ENCODE peak calls at places on chromosomes 7 and 10, in ten cellular contexts. One of them, this sample, is unnamed.

GRCh38 chr10:5654218-5654755 is 12.1 kb downstream of the ASB13 start:
- DNase-seq in GM23338: no peak
- DNase-seq in MM.1S: peak; percentile 25
- DNase-seq in right atrium auricular region: no peak
- DNase-seq in stomach: no peak
- DNase-seq in heart right ventricle: no peak
- DNase-seq in H1: no peak
- DNase-seq in endodermal cell: no peak
- DNase-seq in CD8-positive, alpha-beta T cell: no peak
- DNase-seq in AG04450: no peak
- DNase-seq in this sample: no peak

GRCh38 chr10:101780818-101781654 is 2.2 kb downstream of the NPM3 start:
- DNase-seq in GM23338: peak; percentile 82
- DNase-seq in MM.1S: peak; percentile 65
- DNase-seq in right atrium auricular region: peak; percentile 59
- DNase-seq in stomach: peak; percentile 70
- DNase-seq in heart right ventricle: peak; percentile 39
- DNase-seq in H1: no peak
- DNase-seq in endodermal cell: peak; percentile 94
- DNase-seq in CD8-positive, alpha-beta T cell: peak; percentile 76
- DNase-seq in AG04450: peak; percentile 30
- DNase-seq in this sample: peak; percentile 59

GRCh38 chr7:81600608-81601007 is 169.2 kb downstream of the HGF start:
- DNase-seq in GM23338: no peak
- DNase-seq in MM.1S: no peak
- DNase-seq in right atrium auricular region: no peak
- DNase-seq in stomach: no peak
- DNase-seq in heart right ventricle: no peak
- DNase-seq in H1: no peak
- DNase-seq in endodermal cell: no peak
- DNase-seq in CD8-positive, alpha-beta T cell: no peak
- DNase-seq in AG04450: no peak
- DNase-seq in this sample: no peak

GRCh38 chr10:9243861-9244515 is 1189.5 kb downstream of the GATA3 start:
- DNase-seq in GM23338: no peak
- DNase-seq in MM.1S: no peak
- DNase-seq in right atrium auricular region: no peak
- DNase-seq in stomach: no peak
- DNase-seq in heart right ventricle: no peak
- DNase-seq in H1: no peak
- DNase-seq in endodermal cell: no peak
- DNase-seq in CD8-positive, alpha-beta T cell: no peak
- DNase-seq in AG04450: no peak
- DNase-seq in this sample: no peak

GRCh38 chr10:12308976-12309375 is 40.4 kb upstream of the CAMK1D start:
- DNase-seq in GM23338: no peak
- DNase-seq in MM.1S: no peak
- DNase-seq in right atrium auricular region: no peak
- DNase-seq in stomach: no peak
- DNase-seq in heart right ventricle: no peak
- DNase-seq in H1: no peak
- DNase-seq in endodermal cell: no peak
- DNase-seq in CD8-positive, alpha-beta T cell: no peak
- DNase-seq in AG04450: no peak
- DNase-seq in this sample: no peak

GRCh38 chr7:219581-220150 is 27.3 kb downstream of the FAM20C start:
- DNase-seq in GM23338: no peak
- DNase-seq in MM.1S: no peak
- DNase-seq in right atrium auricular region: peak; percentile 75
- DNase-seq in stomach: peak; percentile 74
- DNase-seq in heart right ventricle: no peak
- DNase-seq in H1: no peak
- DNase-seq in endodermal cell: no peak
- DNase-seq in CD8-positive, alpha-beta T cell: no peak
- DNase-seq in AG04450: no peak
- DNase-seq in this sample: no peak

GRCh38 chr7:121605297-121605640 is 209.2 kb upstream of the FAM3C start:
- DNase-seq in GM23338: no peak
- DNase-seq in MM.1S: peak; percentile 21
- DNase-seq in right atrium auricular region: no peak
- DNase-seq in stomach: no peak
- DNase-seq in heart right ventricle: no peak
- DNase-seq in H1: no peak
- DNase-seq in endodermal cell: no peak
- DNase-seq in CD8-positive, alpha-beta T cell: no peak
- DNase-seq in AG04450: no peak
- DNase-seq in this sample: no peak

GRCh38 chr10:122164028-122164601 is 107.0 kb upstream of the BTBD16 start:
- DNase-seq in GM23338: peak; percentile 36
- DNase-seq in MM.1S: no peak
- DNase-seq in right atrium auricular region: no peak
- DNase-seq in stomach: no peak
- DNase-seq in heart right ventricle: no peak
- DNase-seq in H1: no peak
- DNase-seq in endodermal cell: peak; percentile 80
- DNase-seq in CD8-positive, alpha-beta T cell: no peak
- DNase-seq in AG04450: no peak
- DNase-seq in this sample: no peak

GRCh38 chr7:29192811-29193210 is 1.8 kb upstream of the CHN2 start:
- DNase-seq in GM23338: no peak
- DNase-seq in MM.1S: no peak
- DNase-seq in right atrium auricular region: no peak
- DNase-seq in stomach: no peak
- DNase-seq in heart right ventricle: no peak
- DNase-seq in H1: no peak
- DNase-seq in endodermal cell: no peak
- DNase-seq in CD8-positive, alpha-beta T cell: no peak
- DNase-seq in AG04450: no peak
- DNase-seq in this sample: no peak

GRCh38 chr7:29194206-29194593 is 375 bp upstream of the CHN2 start:
- DNase-seq in GM23338: peak; percentile 62
- DNase-seq in MM.1S: no peak
- DNase-seq in right atrium auricular region: no peak
- DNase-seq in stomach: peak; percentile 27
- DNase-seq in heart right ventricle: no peak
- DNase-seq in H1: no peak
- DNase-seq in endodermal cell: peak; percentile 77
- DNase-seq in CD8-positive, alpha-beta T cell: no peak
- DNase-seq in AG04450: no peak
- DNase-seq in this sample: no peak

GRCh38 chr7:29192284-29192683 is 2.3 kb upstream of the CHN2 start:
- DNase-seq in GM23338: no peak
- DNase-seq in MM.1S: no peak
- DNase-seq in right atrium auricular region: no peak
- DNase-seq in stomach: no peak
- DNase-seq in heart right ventricle: no peak
- DNase-seq in H1: no peak
- DNase-seq in endodermal cell: no peak
- DNase-seq in CD8-positive, alpha-beta T cell: no peak
- DNase-seq in AG04450: no peak
- DNase-seq in this sample: no peak

GRCh38 chr7:29194594-29195417 is at the start of gene CHN2:
- DNase-seq in GM23338: peak; percentile 85
- DNase-seq in MM.1S: peak; percentile 76
- DNase-seq in right atrium auricular region: peak; percentile 66
- DNase-seq in stomach: peak; percentile 75
- DNase-seq in heart right ventricle: peak; percentile 62
- DNase-seq in H1: no peak
- DNase-seq in endodermal cell: peak; percentile 88
- DNase-seq in CD8-positive, alpha-beta T cell: peak; percentile 75
- DNase-seq in AG04450: no peak
- DNase-seq in this sample: peak; percentile 58

DNA sequence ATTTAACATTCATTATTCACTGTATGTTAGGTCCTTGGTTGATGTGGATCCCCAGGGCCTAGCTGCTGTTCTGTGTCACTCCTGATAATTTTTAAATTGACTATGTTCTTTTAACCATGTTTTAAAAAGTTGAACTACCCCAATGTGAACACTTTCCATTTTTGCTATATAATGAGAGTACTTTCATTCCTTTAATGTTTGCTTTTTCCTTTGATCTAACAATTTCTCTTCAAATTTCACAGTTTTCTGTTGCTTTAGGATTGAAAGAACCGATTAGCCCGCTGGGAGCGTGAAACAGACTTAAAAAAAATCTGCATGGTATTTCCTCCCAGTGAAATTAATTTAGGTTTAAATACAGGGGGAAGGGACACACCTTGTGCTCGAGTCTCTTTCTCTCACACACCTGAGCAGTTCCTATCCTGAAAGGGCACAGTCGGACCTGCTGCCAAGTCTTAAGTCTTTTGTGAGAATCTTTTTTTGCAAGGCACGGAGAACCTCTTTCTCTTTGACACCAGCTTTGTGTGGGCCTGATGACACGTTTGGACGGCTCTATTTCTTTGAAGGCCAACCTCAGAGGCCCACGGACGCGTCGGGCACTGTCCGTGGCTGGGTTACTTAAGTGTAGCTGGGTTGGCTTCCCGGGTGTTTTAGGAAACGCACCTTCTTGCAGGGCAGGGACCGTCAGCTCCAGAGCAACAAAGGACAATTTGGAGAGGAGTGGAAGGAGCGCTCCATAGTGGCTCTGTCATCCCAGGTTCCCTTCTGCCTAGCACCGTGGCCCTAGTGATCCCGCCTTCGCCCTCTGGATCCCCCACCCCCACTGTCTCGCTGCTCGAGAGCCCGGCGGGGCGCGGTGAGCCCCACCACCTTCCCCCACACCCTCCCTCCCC is 1.0 kb upstream of the CHN2 start:
- DNase-seq in GM23338: peak; percentile 45
- DNase-seq in MM.1S: no peak
- DNase-seq in right atrium auricular region: no peak
- DNase-seq in stomach: no peak
- DNase-seq in heart right ventricle: no peak
- DNase-seq in H1: no peak
- DNase-seq in endodermal cell: peak; percentile 75
- DNase-seq in CD8-positive, alpha-beta T cell: no peak
- DNase-seq in AG04450: no peak
- DNase-seq in this sample: no peak
- H3K4me3 ChIP-seq in GM23338: peak overlapping the region; percentile 76
- H3K4me3 ChIP-seq in MM.1S: no peak overlapping the region
- H3K4me3 ChIP-seq in right atrium auricular region: peak overlapping the region; percentile 60
- H3K4me3 ChIP-seq in stomach: peak overlapping the region; percentile 90
- H3K4me3 ChIP-seq in heart right ventricle: peak overlapping the region; percentile 75
- H3K4me3 ChIP-seq in H1: peak overlapping the region; percentile 47
- H3K4me3 ChIP-seq in endodermal cell: peak overlapping the region; percentile 83
- H3K4me3 ChIP-seq in CD8-positive, alpha-beta T cell: no peak overlapping the region
- H3K4me3 ChIP-seq in AG04450: no peak overlapping the region
- H3K4me3 ChIP-seq in this sample: peak overlapping the region; percentile 71

GRCh38 chr7:150976529-150977381 is 1.4 kb downstream of the KCNH2 start:
- DNase-seq in GM23338: peak; percentile 74
- DNase-seq in MM.1S: no peak
- DNase-seq in right atrium auricular region: peak; percentile 69
- DNase-seq in stomach: no peak
- DNase-seq in heart right ventricle: peak; percentile 68
- DNase-seq in H1: no peak
- DNase-seq in endodermal cell: no peak
- DNase-seq in CD8-positive, alpha-beta T cell: no peak
- DNase-seq in AG04450: no peak
- DNase-seq in this sample: no peak
- H3K27ac ChIP-seq in GM23338: no peak overlapping the region
- H3K27ac ChIP-seq in MM.1S: no peak overlapping the region
- H3K27ac ChIP-seq in right atrium auricular region: peak overlapping the region; percentile 85
- H3K27ac ChIP-seq in stomach: peak overlapping the region; percentile 18
- H3K27ac ChIP-seq in heart right ventricle: peak overlapping the region; percentile 90
- H3K27ac ChIP-seq in H1: no peak overlapping the region
- H3K27ac ChIP-seq in endodermal cell: no peak overlapping the region
- H3K27ac ChIP-seq in CD8-positive, alpha-beta T cell: no peak overlapping the region
- H3K27ac ChIP-seq in AG04450: no peak overlapping the region
- H3K27ac ChIP-seq in this sample: no peak overlapping the region

GRCh38 chr10:76179806-76180205 is 748.4 kb downstream of the LRMDA start:
- DNase-seq in GM23338: no peak
- DNase-seq in MM.1S: no peak
- DNase-seq in right atrium auricular region: no peak
- DNase-seq in stomach: no peak
- DNase-seq in heart right ventricle: no peak
- DNase-seq in H1: no peak
- DNase-seq in endodermal cell: no peak
- DNase-seq in CD8-positive, alpha-beta T cell: no peak
- DNase-seq in AG04450: no peak
- DNase-seq in this sample: no peak

GRCh38 chr10:76178561-76179292 is 747.3 kb downstream of the LRMDA start:
- DNase-seq in GM23338: no peak
- DNase-seq in MM.1S: no peak
- DNase-seq in right atrium auricular region: no peak
- DNase-seq in stomach: no peak
- DNase-seq in heart right ventricle: no peak
- DNase-seq in H1: no peak
- DNase-seq in endodermal cell: no peak
- DNase-seq in CD8-positive, alpha-beta T cell: no peak
- DNase-seq in AG04450: no peak
- DNase-seq in this sample: no peak

GRCh38 chr10:76185476-76186255 is 754.2 kb downstream of the LRMDA start:
- DNase-seq in GM23338: no peak
- DNase-seq in MM.1S: no peak
- DNase-seq in right atrium auricular region: no peak
- DNase-seq in stomach: no peak
- DNase-seq in heart right ventricle: no peak
- DNase-seq in H1: no peak
- DNase-seq in endodermal cell: no peak
- DNase-seq in CD8-positive, alpha-beta T cell: no peak
- DNase-seq in AG04450: no peak
- DNase-seq in this sample: no peak

GRCh38 chr10:76184647-76185046 is 753.2 kb downstream of the LRMDA start:
- DNase-seq in GM23338: no peak
- DNase-seq in MM.1S: no peak
- DNase-seq in right atrium auricular region: no peak
- DNase-seq in stomach: no peak
- DNase-seq in heart right ventricle: no peak
- DNase-seq in H1: no peak
- DNase-seq in endodermal cell: no peak
- DNase-seq in CD8-positive, alpha-beta T cell: no peak
- DNase-seq in AG04450: no peak
- DNase-seq in this sample: no peak
- TF ChIP-seq CTCF in GM23338: no peak
- TF ChIP-seq CTCF in MM.1S: no peak
- TF ChIP-seq CTCF in right atrium auricular region: no peak
- TF ChIP-seq CTCF in stomach: no peak
- TF ChIP-seq CTCF in heart right ventricle: no peak
- TF ChIP-seq CTCF in H1: no peak
- TF ChIP-seq CTCF in endodermal cell: no peak
- TF ChIP-seq CTCF in CD8-positive, alpha-beta T cell: no peak
- TF ChIP-seq CTCF in AG04450: no peak
- TF ChIP-seq CTCF in this sample: no peak

GRCh38 chr7:158740657-158741293 is 36.2 kb upstream of the NCAPG2 start:
- DNase-seq in GM23338: no peak
- DNase-seq in MM.1S: no peak
- DNase-seq in right atrium auricular region: peak; percentile 68
- DNase-seq in stomach: no peak
- DNase-seq in heart right ventricle: peak; percentile 32
- DNase-seq in H1: no peak
- DNase-seq in endodermal cell: no peak
- DNase-seq in CD8-positive, alpha-beta T cell: no peak
- DNase-seq in AG04450: peak; percentile 81
- DNase-seq in this sample: no peak

GRCh38 chr7:158741294-158741666 is 36.7 kb upstream of the NCAPG2 start:
- DNase-seq in GM23338: no peak
- DNase-seq in MM.1S: no peak
- DNase-seq in right atrium auricular region: no peak
- DNase-seq in stomach: no peak
- DNase-seq in heart right ventricle: no peak
- DNase-seq in H1: no peak
- DNase-seq in endodermal cell: no peak
- DNase-seq in CD8-positive, alpha-beta T cell: no peak
- DNase-seq in AG04450: no peak
- DNase-seq in this sample: no peak

GRCh38 chr7:158742065-158742821 is 37.6 kb upstream of the NCAPG2 start:
- DNase-seq in GM23338: no peak
- DNase-seq in MM.1S: no peak
- DNase-seq in right atrium auricular region: no peak
- DNase-seq in stomach: no peak
- DNase-seq in heart right ventricle: no peak
- DNase-seq in H1: no peak
- DNase-seq in endodermal cell: no peak
- DNase-seq in CD8-positive, alpha-beta T cell: no peak
- DNase-seq in AG04450: no peak
- DNase-seq in this sample: no peak

GRCh38 chr7:158738841-158739240 is 34.2 kb upstream of the NCAPG2 start:
- DNase-seq in GM23338: no peak
- DNase-seq in MM.1S: no peak
- DNase-seq in right atrium auricular region: no peak
- DNase-seq in stomach: no peak
- DNase-seq in heart right ventricle: no peak
- DNase-seq in H1: no peak
- DNase-seq in endodermal cell: no peak
- DNase-seq in CD8-positive, alpha-beta T cell: no peak
- DNase-seq in AG04450: no peak
- DNase-seq in this sample: no peak

GRCh38 chr7:158740013-158740656 is 35.5 kb upstream of the NCAPG2 start:
- DNase-seq in GM23338: no peak
- DNase-seq in MM.1S: no peak
- DNase-seq in right atrium auricular region: no peak
- DNase-seq in stomach: peak; percentile 27
- DNase-seq in heart right ventricle: no peak
- DNase-seq in H1: no peak
- DNase-seq in endodermal cell: no peak
- DNase-seq in CD8-positive, alpha-beta T cell: no peak
- DNase-seq in AG04450: peak; percentile 68
- DNase-seq in this sample: no peak
- H3K4me3 ChIP-seq in GM23338: no peak overlapping the region
- H3K4me3 ChIP-seq in MM.1S: no peak overlapping the region
- H3K4me3 ChIP-seq in right atrium auricular region: no peak overlapping the region
- H3K4me3 ChIP-seq in stomach: no peak overlapping the region
- H3K4me3 ChIP-seq in heart right ventricle: no peak overlapping the region
- H3K4me3 ChIP-seq in H1: no peak overlapping the region
- H3K4me3 ChIP-seq in endodermal cell: no peak overlapping the region
- H3K4me3 ChIP-seq in CD8-positive, alpha-beta T cell: no peak overlapping the region
- H3K4me3 ChIP-seq in AG04450: peak overlapping the region; percentile 7
- H3K4me3 ChIP-seq in this sample: no peak overlapping the region